ENCODE peak calls at places on chromosomes 11 and 22, in six cellular contexts. I, Z, H, S, J and K are unnamed samples. For H3K4me1, the result is how much of the 10 kb centered on the place peaks cover.

GRCh38 chr11:77658213-77659013 is 20.8 kb upstream of the CLNS1A start:
- DNase-seq in I (peak), Z (no peak), H (peak), S (peak), J (no peak), K (no peak)

GRCh38 chr11:90449643-90450042 is 226.8 kb upstream of the CHORDC1 start:
- DNase-seq in I (no peak), Z (no peak), H (no peak), S (no peak), J (no peak), K (no peak)

GRCh38 chr11:47189100-47189834 is 3.0 kb upstream of the PACSIN3 start:
- DNase-seq in I (peak), Z (no peak), H (peak), S (peak), J (peak), K (no peak)

GRCh38 chr11:104435498-104435897 is 271.6 kb upstream of the PDGFD start:
- DNase-seq in I (no peak), Z (no peak), H (no peak), S (no peak), J (no peak), K (no peak)

GRCh38 chr11:130623909-130624668 is 175.6 kb downstream of the ADAMTS15 start:
- DNase-seq in I (peak), Z (no peak), H (peak), S (peak), J (no peak), K (no peak)

GRCh38 chr11:113876798-113877672 is 1.7 kb upstream of the USP28 start:
- DNase-seq in I (no peak), Z (no peak), H (no peak), S (no peak), J (no peak), K (peak)

GRCh38 chr22:39214383-39215069 is 30.3 kb downstream of the PDGFB start:
- DNase-seq in I (peak), Z (no peak), H (peak), S (peak), J (peak), K (peak)

GRCh38 chr11:19723572-19724342 is 11.1 kb downstream of the NAV2 start:
- DNase-seq in I (peak), Z (no peak), H (peak), S (peak), J (peak), K (no peak)

GRCh38 chr11:89067264-89067663 is 1.5 kb upstream of the GRM5 start:
- DNase-seq in I (no peak), Z (no peak), H (no peak), S (no peak), J (no peak), K (no peak)

GRCh38 chr11:109012996-109013395 is 348.1 kb downstream of the DDX10 start:
- DNase-seq in I (no peak), Z (no peak), H (no peak), S (no peak), J (no peak), K (no peak)

GRCh38 chr11:111417766-111418435 is 38.8 kb upstream of the POU2AF1 start:
- DNase-seq in I (peak), Z (peak), H (peak), S (peak), J (no peak), K (peak)

GRCh38 chr11:27497284-27497866 is 9.2 kb downstream of the LIN7C start:
- DNase-seq in I (peak), Z (no peak), H (peak), S (peak), J (peak), K (no peak)

DNA sequence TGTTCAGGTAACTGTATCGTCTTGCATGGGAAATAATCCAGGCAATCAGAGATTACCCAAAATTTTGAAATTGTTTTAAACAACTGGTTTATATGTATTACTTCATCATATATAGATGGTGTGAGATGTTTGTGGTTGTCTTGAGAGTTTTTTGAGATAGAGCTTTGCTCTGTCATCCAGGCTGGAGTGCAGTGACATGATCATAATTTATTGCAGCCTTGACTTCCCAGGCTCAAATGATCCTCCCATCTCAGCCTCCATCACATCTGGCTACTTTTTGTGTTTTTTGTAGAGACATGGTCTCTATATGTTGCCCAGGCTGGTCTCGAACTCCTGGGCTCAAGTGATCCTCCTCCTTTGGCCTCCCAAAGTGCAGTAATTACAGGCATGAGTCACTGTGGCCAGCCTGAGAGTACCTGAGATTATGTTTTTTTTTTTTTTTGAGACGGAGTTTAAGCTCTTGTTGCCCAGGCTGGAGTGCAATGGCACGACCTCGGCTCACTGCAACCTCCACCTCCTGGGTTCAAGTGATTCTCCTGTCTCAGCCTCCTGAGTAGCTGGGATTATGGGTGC is 11.5 kb downstream of the CTNND1 start:
- DNase-seq in I (peak), Z (no peak), H (no peak), S (no peak), J (peak), K (no peak)
- H3K9ac ChIP-seq in I (no peak), Z (no peak), H (no peak), S (no peak), J (no peak), K (no peak)

GRCh38 chr11:13386567-13386966 is 76.5 kb downstream of the BTBD10 start:
- DNase-seq in I (no peak), Z (peak), H (no peak), S (no peak), J (no peak), K (no peak)
- H3K4me3 ChIP-seq in I (no peak), Z (no peak), H (no peak), S (no peak), J (no peak), K (no peak)

GRCh38 chr11:35141538-35141937 is 2.6 kb downstream of the CD44 start:
- DNase-seq in I (peak), Z (peak), H (no peak), S (no peak), J (peak), K (no peak)
- H3K4me1 ChIP-seq in I (under half), Z (under half), H (under half), S (under half), J (half or more), K (under half)

GRCh38 chr22:37748659-37749058 is 51.8 kb downstream of the TRIOBP start:
- DNase-seq in I (no peak), Z (no peak), H (no peak), S (no peak), J (no peak), K (no peak)
- H3K9ac ChIP-seq in I (peak), Z (no peak), H (no peak), S (no peak), J (no peak), K (no peak)

DNA sequence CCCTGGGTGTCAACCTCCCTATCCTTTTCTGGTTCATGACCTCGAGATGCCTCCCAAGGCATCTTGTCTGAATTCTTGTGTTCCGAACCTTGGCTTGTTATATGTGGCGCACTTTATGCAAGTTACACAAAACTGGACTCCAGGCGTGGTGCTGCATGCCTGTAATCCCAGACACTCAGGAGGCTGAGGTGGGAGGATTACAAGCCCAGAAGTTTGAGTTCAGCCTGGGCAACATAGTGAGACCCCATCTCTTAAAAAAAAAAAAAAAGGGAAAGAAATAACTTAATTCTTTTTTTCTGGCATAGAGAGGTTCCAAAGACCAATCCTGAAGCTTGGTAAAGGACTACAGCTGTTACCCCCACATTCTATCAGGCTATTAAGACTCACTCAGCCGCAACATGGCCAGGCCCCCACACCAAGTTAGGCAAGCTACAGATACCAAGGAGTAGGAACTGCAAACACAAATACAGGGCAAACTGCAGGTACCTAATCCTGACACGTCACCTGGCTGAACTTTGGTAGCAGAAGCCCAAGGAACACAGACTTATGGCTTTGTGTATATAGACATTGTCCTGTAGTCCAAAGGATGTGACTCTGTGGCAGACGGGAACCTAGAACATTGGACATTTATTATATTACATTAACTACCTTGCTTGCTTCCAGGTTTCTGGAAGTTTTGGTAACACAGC is 1.3 kb downstream of the C11orf24 start:
- DNase-seq in I (no peak), Z (peak), H (no peak), S (no peak), J (peak), K (no peak)
- H3K4me3 ChIP-seq in I (peak), Z (peak), H (peak), S (peak), J (peak), K (peak)